ENCODE peak calls at places on chromosome 17, in ten cellular contexts. J is AG04450, T is thyroid gland, B is lower leg skin, F is thoracic aorta, P is psoas muscle, K is dorsolateral prefrontal cortex, V is A549, U is heart right ventricle, Z is mucosa of descending colon. Y is an unnamed sample.

GRCh38 chr17:16352303-16352837 is 899 bp downstream of the CENPV start:
- DNase-seq in J (no peak), U (no peak), P (peak), B (no peak), V (peak), Z (peak), F (no peak), K (peak), T (peak), Y (peak)

GRCh38 chr17:36072431-36073121 is 8.5 kb downstream of the CCL18 start:
- DNase-seq in P (peak), B (no peak), T (peak), U (peak), Z (peak), J (no peak), V (peak), K (no peak), F (no peak), Y (peak)

GRCh38 chr17:61157246-61157887 is 242.3 kb upstream of the TBX2 start:
- DNase-seq in U (no peak), B (no peak), K (peak), Z (no peak), F (no peak), J (no peak), V (peak), P (no peak), T (no peak), Y (peak)

GRCh38 chr17:78995022-78995760 is 14.4 kb downstream of the CANT1 start:
- DNase-seq in T (no peak), B (peak), P (no peak), F (no peak), K (no peak), Z (peak), V (no peak), U (no peak), J (no peak), Y (no peak)

GRCh38 chr17:72726936-72727335 is 365.6 kb downstream of the SLC39A11 start:
- DNase-seq in P (no peak), B (no peak), J (no peak), Z (no peak), F (no peak), K (no peak), U (no peak), V (no peak), T (no peak), Y (no peak)

GRCh38 chr17:4485676-4486646 is 12.7 kb upstream of the SPNS2 start:
- DNase-seq in K (no peak), J (no peak), T (no peak), Z (peak), P (no peak), U (no peak), V (no peak), B (no peak), F (no peak), Y (no peak)

GRCh38 chr17:76546556-76547182 is 6.8 kb downstream of the PRCD start:
- DNase-seq in V (no peak), T (no peak), J (peak), U (no peak), K (no peak), F (no peak), P (no peak), Z (no peak), B (peak), Y (peak)

GRCh38 chr17:52027620-52028019 is 130.9 kb downstream of the CA10 start:
- DNase-seq in J (no peak), U (no peak), B (no peak), P (no peak), K (no peak), T (no peak), Z (no peak), V (no peak), F (no peak), Y (peak)

GRCh38 chr17:77375917-77376651 is 235.3 kb downstream of the SEC14L1 start:
- DNase-seq in P (no peak), F (no peak), U (no peak), T (no peak), V (no peak), B (no peak), K (no peak), Z (peak), J (peak), Y (peak)

GRCh38 chr17:47222032-47222431 is 12.9 kb downstream of the MYL4 start:
- DNase-seq in J (no peak), B (peak), V (no peak), F (no peak), T (no peak), Z (no peak), K (no peak), U (no peak), P (no peak), Y (no peak)

GRCh38 chr17:80475949-80476876 is at the start of gene NPTX1:
- DNase-seq in P (no peak), Z (no peak), V (no peak), J (no peak), K (no peak), T (no peak), F (no peak), U (no peak), B (no peak), Y (no peak)

GRCh38 chr17:48283907-48284306 is 146.1 kb downstream of the SKAP1 start:
- DNase-seq in Z (no peak), U (no peak), K (no peak), T (no peak), P (no peak), F (no peak), B (no peak), V (no peak), J (no peak), Y (no peak)

GRCh38 chr17:45940826-45941225 is 46.5 kb downstream of the MAPT start:
- DNase-seq in F (peak), V (no peak), Z (no peak), P (no peak), U (peak), K (peak), J (no peak), B (peak), T (peak), Y (no peak)

GRCh38 chr17:19996502-19996901 is 12.7 kb upstream of the SPECC1 start:
- DNase-seq in J (no peak), Z (no peak), U (no peak), K (no peak), B (no peak), F (no peak), V (no peak), P (no peak), T (no peak), Y (peak)

GRCh38 chr17:77691216-77692085 is 267.1 kb upstream of the TNRC6C start:
- DNase-seq in Z (no peak), U (no peak), V (no peak), K (no peak), P (no peak), B (peak), F (no peak), J (no peak), T (no peak), Y (no peak)

GRCh38 chr17:43591750-43592562 is 45.8 kb upstream of the ETV4 start:
- DNase-seq in T (peak), V (no peak), F (peak), K (no peak), P (peak), U (peak), B (peak), Z (peak), J (peak), Y (peak)

GRCh38 chr17:70906808-70907207 is 737.5 kb downstream of the KCNJ2 start:
- DNase-seq in Z (no peak), T (no peak), V (no peak), F (no peak), J (no peak), P (no peak), K (no peak), U (no peak), B (no peak), Y (peak)

GRCh38 chr17:48961516-48962233 is 6.7 kb downstream of the GIP start:
- DNase-seq in K (no peak), V (peak), B (no peak), U (no peak), Z (no peak), F (no peak), J (no peak), T (no peak), P (no peak), Y (peak)

GRCh38 chr17:5282639-5283217 is 644 bp downstream of the RABEP1 start:
- DNase-seq in J (no peak), T (peak), V (no peak), F (no peak), P (no peak), B (peak), U (peak), K (peak), Z (no peak), Y (peak)

GRCh38 chr17:8152112-8152775 is at the start of gene PER1:
- DNase-seq in U (peak), P (peak), K (peak), F (peak), Z (peak), B (peak), V (peak), J (peak), T (peak), Y (peak)

GRCh38 chr17:8153550-8153956 is 1.3 kb upstream of the PER1 start:
- DNase-seq in P (peak), J (peak), T (no peak), V (peak), K (peak), Z (peak), B (peak), F (peak), U (peak), Y (peak)

GRCh38 chr17:8151641-8152111 is 528 bp downstream of the PER1 start:
- DNase-seq in F (peak), K (peak), B (peak), U (peak), Z (peak), T (peak), J (no peak), P (peak), V (no peak), Y (peak)

GRCh38 chr17:8153957-8154607 is 1.9 kb upstream of the PER1 start:
- DNase-seq in B (peak), P (peak), Z (peak), U (peak), J (peak), T (peak), V (peak), F (peak), K (peak), Y (peak)

DNA sequence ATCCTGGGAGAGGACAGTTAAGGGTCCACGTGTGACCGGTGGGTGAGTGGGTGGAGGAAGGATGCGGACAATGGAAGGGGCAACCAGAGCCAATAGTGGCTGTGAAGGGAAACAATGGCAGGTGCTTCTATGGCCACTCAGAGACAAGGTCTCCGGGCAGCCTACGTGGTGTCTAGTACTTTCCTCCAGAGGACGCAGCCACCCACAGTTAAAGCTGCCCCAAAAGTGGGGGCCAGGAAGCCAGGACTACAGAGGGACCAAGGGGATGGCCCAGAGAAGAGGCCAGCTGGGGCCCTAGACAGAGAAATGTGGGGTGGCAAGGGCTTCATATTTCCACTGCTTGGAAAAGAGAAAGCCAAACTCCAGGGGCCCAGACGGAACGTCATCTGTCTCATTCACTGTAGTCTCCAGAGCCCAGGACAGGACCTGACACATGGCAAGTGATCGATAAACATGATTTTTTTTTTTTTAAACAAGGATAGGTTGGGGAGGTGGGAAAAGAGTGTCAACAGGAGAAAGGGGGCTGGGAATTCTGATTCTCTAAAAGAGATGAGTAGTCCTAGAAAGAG is 861 bp upstream of the PER1 start:
- DNase-seq in Z (peak), U (peak), V (no peak), K (no peak), B (peak), T (no peak), F (no peak), P (no peak), J (no peak), Y (no peak)
- H3K4me3 ChIP-seq in Z (no peak), U (peak), V (peak), K (peak), B (no peak), T (peak), F (peak), P (peak), J (no peak), Y (peak)

DNA sequence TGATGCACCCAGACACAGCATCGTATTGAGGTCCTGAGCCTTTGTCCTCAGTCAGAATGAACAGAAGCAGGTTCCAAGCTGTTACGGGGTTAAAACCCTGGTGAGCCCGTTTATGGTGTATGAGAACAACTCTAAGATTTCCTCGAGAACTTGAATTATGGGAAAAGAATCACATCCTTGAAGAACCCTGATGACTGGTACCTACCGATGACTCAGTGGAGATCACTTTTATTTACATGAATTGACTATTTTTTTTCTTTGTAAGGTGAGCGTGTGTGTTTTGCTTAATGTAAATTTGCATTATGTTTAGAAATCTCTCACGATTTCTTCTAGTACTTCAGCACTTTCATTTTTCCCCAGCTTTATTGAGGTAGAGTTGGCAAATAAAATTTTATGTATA is 3.3 kb upstream of the KRTAP4-4 start:
- DNase-seq in T (no peak), U (no peak), V (no peak), P (no peak), B (no peak), F (no peak), J (no peak), K (no peak), Z (no peak), Y (no peak)
- TF ChIP-seq CTCF in T (no peak), U (no peak), V (no peak), P (no peak), B (no peak), F (no peak), J (no peak), K (no peak), Z (no peak), Y (no peak)

GRCh38 chr17:9071921-9072503 is 50.7 kb downstream of the NTN1 start:
- DNase-seq in B (no peak), U (no peak), K (no peak), F (no peak), V (no peak), T (no peak), Z (no peak), P (no peak), J (no peak), Y (no peak)
- H3K4me3 ChIP-seq in B (no peak), U (no peak), K (no peak), F (peak), V (no peak), T (no peak), Z (no peak), P (no peak), J (no peak), Y (no peak)

DNA sequence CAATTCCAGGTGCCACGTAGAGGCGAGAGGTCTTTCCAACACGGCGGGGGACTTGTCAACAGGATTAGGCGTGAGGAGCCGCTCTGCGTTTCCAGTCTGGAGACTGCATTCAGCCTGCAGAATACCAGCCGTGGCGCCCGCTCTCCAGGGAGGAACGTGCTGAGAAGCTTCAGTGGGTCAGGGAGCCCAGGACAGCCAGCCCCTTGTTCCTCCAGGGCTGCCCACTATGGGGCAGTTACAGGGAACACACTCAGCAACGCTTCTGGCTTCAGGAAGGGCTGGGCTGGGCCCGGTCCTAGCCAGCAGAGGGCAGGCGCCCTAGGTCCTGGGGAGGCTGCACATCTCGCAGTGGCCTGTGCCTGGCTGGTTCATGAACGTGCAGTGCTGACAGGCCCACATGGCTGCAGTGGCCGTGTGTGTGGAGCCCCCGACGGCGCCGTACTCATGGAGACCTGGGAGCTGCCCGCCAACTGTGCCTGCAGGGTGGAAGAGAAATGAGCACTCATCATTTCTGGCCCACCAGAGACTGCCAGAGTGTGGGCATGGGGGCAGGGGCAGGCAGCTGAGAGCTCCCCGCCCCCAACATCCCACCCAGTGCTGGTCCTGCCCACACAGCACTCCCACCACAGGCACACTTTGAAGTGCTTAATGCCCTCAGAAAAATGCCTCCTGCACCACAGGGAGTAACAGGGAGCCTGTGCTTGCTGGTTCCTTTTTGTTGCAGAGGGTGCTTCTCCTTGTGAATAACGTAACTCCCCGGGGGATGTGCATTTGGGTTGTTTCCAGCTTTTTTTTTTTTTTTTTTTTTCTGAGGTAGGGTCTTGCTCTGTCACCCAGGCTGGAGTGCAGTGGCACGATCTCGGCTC is 7.0 kb upstream of the FAAP100 start:
- DNase-seq in U (no peak), V (peak), T (no peak), B (no peak), F (no peak), Z (no peak), K (no peak), J (no peak), P (peak), Y (peak)
- TF ChIP-seq CTCF in U (peak), V (peak), T (no peak), B (no peak), F (no peak), Z (no peak), K (no peak), J (peak), P (no peak), Y (peak)

GRCh38 chr17:29279397-29280070 is 14.4 kb downstream of the NUFIP2 start:
- DNase-seq in P (no peak), U (no peak), B (no peak), T (no peak), F (no peak), V (no peak), K (no peak), J (no peak), Z (no peak), Y (no peak)

GRCh38 chr17:29278692-29279091 is 15.3 kb downstream of the NUFIP2 start:
- DNase-seq in U (no peak), B (no peak), J (no peak), Z (no peak), F (no peak), K (no peak), P (no peak), V (no peak), T (no peak), Y (no peak)

GRCh38 chr17:29283496-29283895 is 10.5 kb downstream of the NUFIP2 start:
- DNase-seq in K (no peak), B (no peak), P (no peak), V (no peak), U (no peak), T (no peak), J (no peak), F (no peak), Z (no peak), Y (no peak)
- H3K4me3 ChIP-seq in K (peak), B (no peak), P (peak), V (no peak), U (no peak), T (no peak), J (no peak), F (peak), Z (no peak), Y (no peak)